ENCODE peak calls at places on chromosomes 1 and 21, in five cellular contexts. U is mucosa of descending colon; Q is K562; S is CD8-positive, alpha-beta T cell; X is fibroblast of pulmonary artery. L is an unnamed sample.
A peak's percentile ranks its signal among the peaks of the same experiment; 100 is the strongest.

GRCh38 chr1:113538225-113538624 is 147.9 kb downstream of the MAGI3 start:
- DNase-seq in U (no peak), Q (no peak), S (no peak), X (peak; percentile 21), L (peak; percentile 71)

GRCh38 chr1:51072040-51072439 is 30.0 kb upstream of the C1orf185 start:
- DNase-seq in U (peak; percentile 56), Q (peak; percentile 20), S (no peak), X (no peak), L (no peak)

GRCh38 chr21:41142051-41142795 is 25.7 kb upstream of the BACE2 start:
- DNase-seq in U (no peak), Q (no peak), S (no peak), X (peak; percentile 39), L (peak; percentile 97)

GRCh38 chr1:227459977-227460376 is 103.4 kb upstream of the ZNF678 start:
- DNase-seq in U (no peak), Q (no peak), S (no peak), X (no peak), L (no peak)

GRCh38 chr1:218400624-218401023 is 55.5 kb downstream of the TGFB2 start:
- DNase-seq in U (no peak), Q (no peak), S (no peak), X (no peak), L (no peak)

GRCh38 chr1:245304698-245305097 is 149.9 kb downstream of the KIF26B start:
- DNase-seq in U (no peak), Q (no peak), S (no peak), X (no peak), L (no peak)

GRCh38 chr1:39711359-39712340 is 20.4 kb upstream of the HPCAL4 start:
- DNase-seq in U (no peak), Q (peak; percentile 87), S (no peak), X (peak; percentile 62), L (peak; percentile 22)

GRCh38 chr1:20110679-20111078 is 8.7 kb downstream of the PLA2G2D start:
- DNase-seq in U (no peak), Q (no peak), S (no peak), X (peak; percentile 92), L (peak; percentile 33)

GRCh38 chr1:204494281-204495077 is at the start of gene PIK3C2B:
- DNase-seq in U (peak; percentile 90), Q (peak; percentile 91), S (peak; percentile 29), X (peak; percentile 76), L (peak; percentile 73)

GRCh38 chr1:63064135-63064534 is 258.2 kb upstream of the FOXD3 start:
- DNase-seq in U (no peak), Q (no peak), S (no peak), X (no peak), L (no peak)

GRCh38 chr1:235342471-235342870 is 14.1 kb downstream of the GGPS1 start:
- DNase-seq in U (no peak), Q (no peak), S (no peak), X (no peak), L (no peak)

GRCh38 chr1:101742513-101742912 is 254.2 kb downstream of the OLFM3 start:
- DNase-seq in U (no peak), Q (no peak), S (no peak), X (no peak), L (no peak)

GRCh38 chr21:29248124-29248523 is 50.6 kb upstream of the BACH1 start:
- DNase-seq in U (no peak), Q (no peak), S (no peak), X (no peak), L (peak; percentile 53)

GRCh38 chr1:182861994-182862393 is 22.8 kb downstream of the DHX9 start:
- DNase-seq in U (no peak), Q (no peak), S (no peak), X (peak; percentile 45), L (no peak)

GRCh38 chr1:209455133-209455532 is 128.4 kb upstream of the CAMK1G start:
- DNase-seq in U (no peak), Q (no peak), S (no peak), X (no peak), L (peak; percentile 35)

GRCh38 chr1:42756956-42757891 is 9.6 kb downstream of the P3H1 start:
- DNase-seq in U (no peak), Q (peak; percentile 75), S (no peak), X (peak; percentile 76), L (peak; percentile 73)

GRCh38 chr1:171655215-171656116 is 3.0 kb upstream of the MYOC start:
- DNase-seq in U (peak; percentile 62), Q (peak; percentile 67), S (peak; percentile 33), X (peak; percentile 93), L (peak; percentile 65)

GRCh38 chr1:74748962-74749361 is 16.0 kb downstream of the TYW3 start:
- DNase-seq in U (no peak), Q (no peak), S (no peak), X (no peak), L (no peak)

GRCh38 chr1:117147341-117147831 is 25.8 kb upstream of the TRIM45 start:
- DNase-seq in U (no peak), Q (no peak), S (no peak), X (no peak), L (no peak)

GRCh38 chr21:45971487-45972352 is 9.8 kb upstream of the COL6A1 start:
- DNase-seq in U (no peak), Q (no peak), S (no peak), X (peak; percentile 71), L (peak; percentile 94)

GRCh38 chr1:59730759-59731478 is 83.8 kb upstream of the HOOK1 start:
- DNase-seq in U (peak; percentile 63), Q (peak; percentile 47), S (no peak), X (peak; percentile 91), L (peak; percentile 94)

GRCh38 chr1:118918230-118918939 is 69.8 kb downstream of the TBX15 start:
- DNase-seq in U (no peak), Q (no peak), S (no peak), X (no peak), L (no peak)

DNA sequence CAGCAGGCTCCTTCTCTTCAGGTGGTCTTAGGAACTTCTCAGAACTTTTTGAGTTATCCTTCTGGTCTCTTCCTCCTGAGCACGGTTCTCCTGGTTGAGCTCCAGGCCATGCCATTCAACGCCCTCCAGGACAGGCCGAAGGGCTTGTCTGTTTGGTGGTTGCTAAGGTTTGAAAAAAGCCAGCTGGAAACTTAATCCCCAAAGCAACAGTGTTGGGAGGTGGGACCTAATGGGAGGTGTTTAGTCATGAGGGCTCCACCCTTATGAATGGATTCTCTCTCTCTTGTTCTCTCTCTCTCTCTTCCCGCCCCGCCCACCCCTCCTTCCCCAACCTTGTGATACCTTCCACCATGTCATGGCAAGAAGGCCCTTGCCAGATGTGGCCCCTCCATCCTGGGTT is 856 bp downstream of the KCNE1 start:
- DNase-seq in U (no peak), Q (no peak), S (no peak), X (no peak), L (peak; percentile 42)
- TF ChIP-seq CTCF in U (no peak), Q (no peak), S (no peak), X (no peak), L (no peak)

GRCh38 chr1:206508956-206509355 is 1.6 kb downstream of the RASSF5 start:
- DNase-seq in U (no peak), Q (no peak), S (no peak), X (peak; percentile 68), L (peak; percentile 93)

GRCh38 chr1:206511362-206512064 is 4.2 kb downstream of the RASSF5 start:
- DNase-seq in U (peak; percentile 12), Q (no peak), S (no peak), X (no peak), L (no peak)

GRCh38 chr1:206508130-206508884 is 976 bp downstream of the RASSF5 start:
- DNase-seq in U (no peak), Q (no peak), S (no peak), X (no peak), L (peak; percentile 18)

GRCh38 chr1:206510371-206510770 is 3.0 kb downstream of the RASSF5 start:
- DNase-seq in U (peak; percentile 6), Q (no peak), S (no peak), X (no peak), L (no peak)

DNA sequence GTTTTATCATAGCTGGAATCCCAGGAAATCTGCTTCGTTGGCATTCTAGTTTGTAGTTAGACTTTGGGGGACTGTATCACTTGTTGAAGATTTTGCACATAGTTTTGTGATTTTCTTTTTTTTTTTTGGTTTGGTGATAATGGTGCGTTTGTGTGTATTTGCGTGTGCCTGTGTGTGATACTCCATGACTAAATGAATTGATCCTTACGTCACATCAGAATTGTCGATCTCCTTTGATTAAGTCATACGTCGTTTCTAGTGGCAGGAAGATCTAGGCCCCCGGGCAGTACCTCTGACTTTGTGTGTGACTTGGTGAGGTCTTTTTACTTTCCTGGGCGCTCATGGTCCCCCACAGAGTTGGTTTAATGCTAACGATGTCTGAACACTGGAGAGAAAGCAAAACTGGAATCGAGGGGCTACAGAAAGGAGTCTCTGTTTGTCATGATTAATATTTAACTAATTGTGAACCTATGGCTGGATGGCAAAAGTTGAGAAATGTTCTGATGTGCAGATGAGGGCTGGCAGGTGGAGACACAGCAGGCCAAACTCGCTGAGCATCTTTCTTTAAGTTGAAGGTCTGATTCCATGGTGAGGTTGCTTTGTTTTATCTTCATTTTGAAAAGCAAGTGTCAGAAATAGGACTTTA is 2.4 kb downstream of the RASSF5 start:
- DNase-seq in U (no peak), Q (no peak), S (no peak), X (no peak), L (no peak)
- H3K4me3 ChIP-seq in U (no peak overlapping the region), Q (no peak overlapping the region), S (no peak overlapping the region), X (no peak overlapping the region), L (no peak overlapping the region)

GRCh38 chr1:178243119-178243518 is 149.2 kb downstream of the RASAL2 start:
- DNase-seq in U (no peak), Q (no peak), S (no peak), X (no peak), L (no peak)

GRCh38 chr1:178241057-178241456 is 147.2 kb downstream of the RASAL2 start:
- DNase-seq in U (no peak), Q (no peak), S (no peak), X (peak; percentile 63), L (peak; percentile 28)

GRCh38 chr1:178243890-178244289 is 150.0 kb downstream of the RASAL2 start:
- DNase-seq in U (no peak), Q (no peak), S (no peak), X (no peak), L (no peak)

GRCh38 chr1:178241837-178242236 is 147.9 kb downstream of the RASAL2 start:
- DNase-seq in U (no peak), Q (no peak), S (no peak), X (no peak), L (no peak)

DNA sequence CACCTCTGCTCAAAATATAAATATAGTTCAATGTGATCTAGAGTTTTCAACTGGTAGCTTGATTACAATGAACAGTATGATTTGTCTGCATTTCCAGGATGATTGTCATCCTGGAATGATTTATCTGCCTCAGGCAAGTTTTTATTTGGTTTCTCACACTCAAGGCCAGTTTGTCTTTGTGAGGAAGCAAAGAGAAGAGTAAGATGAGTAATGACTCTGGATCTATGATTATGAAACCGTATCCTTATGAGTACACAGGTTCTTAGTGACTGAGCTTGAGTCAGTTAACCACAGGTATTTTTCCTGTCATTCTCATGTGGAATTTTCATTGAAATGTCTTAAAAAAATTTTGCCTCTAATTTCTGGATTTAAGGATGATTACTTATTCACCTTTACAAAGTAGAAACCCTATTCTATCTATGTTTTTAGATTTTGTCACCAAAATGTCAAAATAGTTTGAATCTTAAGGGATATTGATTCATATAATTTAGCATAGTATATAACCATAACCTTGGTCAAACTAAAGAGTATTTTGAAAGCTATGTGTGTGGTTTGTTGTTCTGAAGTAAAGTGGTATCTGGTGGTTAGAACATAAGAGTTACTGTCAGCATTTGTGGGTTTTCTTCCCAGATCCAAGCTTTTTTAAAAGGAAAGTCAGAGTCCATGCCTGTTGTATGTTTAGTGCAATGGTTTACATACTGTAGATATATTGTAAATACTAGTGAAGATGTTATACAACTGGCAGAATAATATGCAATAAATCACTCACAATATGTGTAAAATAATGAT is 145.0 kb downstream of the RASAL2 start:
- DNase-seq in U (no peak), Q (no peak), S (no peak), X (peak; percentile 97), L (peak; percentile 99)
- TF ChIP-seq CTCF in U (no peak), Q (no peak), S (no peak), X (no peak), L (no peak)

GRCh38 chr1:225825078-225825477 is 15.2 kb downstream of the EPHX1 start:
- DNase-seq in U (no peak), Q (peak; percentile 28), S (no peak), X (no peak), L (no peak)
- H3K4me3 ChIP-seq in U (no peak overlapping the region), Q (no peak overlapping the region), S (no peak overlapping the region), X (no peak overlapping the region), L (no peak overlapping the region)

L was measured in AG10803.